ENCODE peak calls at places on chromosomes 3 and 15, in five cellular contexts. K is left ventricle myocardium inferior, B is dorsolateral prefrontal cortex, M is skeletal muscle cell, L is fibroblast of pulmonary artery. Z is an unnamed sample.

GRCh38 chr15:71790081-71790480 is 20.3 kb upstream of the NR2E3 start:
- DNase-seq in K (no peak), L (no peak), M (no peak), B (no peak), Z (no peak)

GRCh38 chr15:69664572-69665326 is 212.1 kb downstream of the RPLP1 start:
- DNase-seq in K (no peak), M (no peak), B (peak; percentile 60), L (no peak), Z (no peak)

GRCh38 chr15:80693682-80694623 is 1.2 kb upstream of the ABHD17C start:
- DNase-seq in B (no peak), M (no peak), L (no peak), K (no peak), Z (no peak)

GRCh38 chr3:123660276-123660675 is 75.4 kb upstream of the HACD2 start:
- DNase-seq in L (no peak), K (no peak), B (no peak), M (no peak), Z (no peak)

GRCh38 chr15:35281515-35281914 is 196.4 kb upstream of the NANOGP8 start:
- DNase-seq in B (no peak), M (no peak), L (peak; percentile 9), K (no peak), Z (no peak)

GRCh38 chr15:28887344-28888174 is 1.8 kb downstream of the APBA2 start:
- DNase-seq in B (no peak), L (no peak), M (no peak), K (no peak), Z (no peak)

GRCh38 chr3:37819591-37819990 is 42.1 kb upstream of the CTDSPL start:
- DNase-seq in M (no peak), B (no peak), L (peak; percentile 11), K (no peak), Z (no peak)

GRCh38 chr3:10994311-10994710 is 1.8 kb downstream of the SLC6A1 start:
- DNase-seq in M (no peak), L (no peak), K (no peak), B (no peak), Z (no peak)

GRCh38 chr15:45391746-45392711 is 13.7 kb upstream of the GATM start:
- DNase-seq in K (no peak), B (no peak), L (no peak), M (no peak), Z (no peak)

GRCh38 chr15:41546846-41547786 is 3.1 kb upstream of the RPAP1 start:
- DNase-seq in B (no peak), K (no peak), M (no peak), L (peak; percentile 42), Z (no peak)

GRCh38 chr3:127779747-127780146 is 42.6 kb downstream of the MGLL start:
- DNase-seq in K (no peak), L (no peak), M (no peak), B (no peak), Z (no peak)

GRCh38 chr3:192835818-192836468 is 81.7 kb downstream of the MB21D2 start:
- DNase-seq in M (peak; percentile 90), B (no peak), K (peak; percentile 54), L (peak; percentile 81), Z (no peak)

GRCh38 chr3:195186041-195186709 is 84.8 kb downstream of the XXYLT1 start:
- DNase-seq in B (no peak), K (no peak), L (no peak), M (no peak), Z (no peak)

GRCh38 chr3:178536271-178537079 is at the start of gene KCNMB2:
- DNase-seq in M (no peak), B (no peak), L (peak; percentile 29), K (no peak), Z (no peak)

DNA sequence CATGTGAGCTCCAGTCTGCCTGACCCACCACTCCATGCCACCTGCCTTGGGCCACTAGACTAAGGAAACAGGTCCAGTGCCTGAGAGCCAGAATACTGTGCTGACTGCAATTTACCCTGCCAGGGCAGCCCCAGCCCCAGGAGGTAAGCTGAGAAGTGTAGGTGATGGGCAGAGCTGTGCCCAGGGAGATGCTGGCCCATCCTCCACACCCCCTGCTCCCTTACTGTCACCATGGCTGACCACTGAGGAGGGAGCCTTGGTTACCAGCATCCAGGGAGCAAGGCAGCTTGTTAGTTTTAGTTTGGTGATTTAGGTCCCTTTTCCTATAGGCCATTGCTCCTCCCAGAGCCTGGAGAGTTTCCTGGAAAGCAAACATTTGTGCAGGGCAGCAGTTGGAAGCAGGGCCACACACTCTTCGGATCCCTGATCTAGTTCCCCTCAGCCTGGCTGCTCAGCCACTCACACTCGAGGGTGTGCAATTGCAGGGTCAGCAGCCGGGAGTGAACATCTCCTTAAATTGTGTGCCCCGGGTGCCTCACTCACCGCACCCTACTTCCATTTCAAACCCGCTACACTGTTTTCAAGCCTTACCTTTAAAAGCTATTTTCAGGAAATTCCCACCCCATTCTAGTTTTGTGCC is 2.0 kb downstream of the GALNT15 start:
- DNase-seq in L (no peak), K (no peak), M (no peak), B (no peak), Z (no peak)
- H3K4me3 ChIP-seq in L (peak overlapping the region; percentile 5), K (peak overlapping the region; percentile 64), M (peak overlapping the region; percentile 40), B (peak overlapping the region; percentile 75), Z (no peak overlapping the region)

GRCh38 chr3:53613111-53613510 is 118.7 kb downstream of the CACNA1D start:
- DNase-seq in B (no peak), M (no peak), K (no peak), L (no peak), Z (no peak)

GRCh38 chr3:53614307-53614706 is 119.9 kb downstream of the CACNA1D start:
- DNase-seq in K (no peak), L (no peak), M (no peak), B (peak; percentile 20), Z (no peak)

GRCh38 chr3:53616330-53616729 is 121.9 kb downstream of the CACNA1D start:
- DNase-seq in K (no peak), M (no peak), B (no peak), L (no peak), Z (no peak)

GRCh38 chr3:53616971-53617892 is 122.8 kb downstream of the CACNA1D start:
- DNase-seq in K (no peak), M (no peak), B (no peak), L (no peak), Z (no peak)

GRCh38 chr3:53612508-53612907 is 118.1 kb downstream of the CACNA1D start:
- DNase-seq in M (no peak), K (no peak), B (no peak), L (no peak), Z (no peak)
- H3K4me3 ChIP-seq in M (no peak overlapping the region), K (no peak overlapping the region), B (no peak overlapping the region), L (no peak overlapping the region), Z (no peak overlapping the region)

GRCh38 chr3:149812165-149812605 is 830 bp upstream of the RNF13 start:
- DNase-seq in M (no peak), L (no peak), K (no peak), B (no peak), Z (no peak)
- H3K4me3 ChIP-seq in M (peak overlapping the region; percentile 82), L (peak overlapping the region; percentile 88), K (peak overlapping the region; percentile 88), B (peak overlapping the region; percentile 93), Z (peak overlapping the region; percentile 66)

DNA sequence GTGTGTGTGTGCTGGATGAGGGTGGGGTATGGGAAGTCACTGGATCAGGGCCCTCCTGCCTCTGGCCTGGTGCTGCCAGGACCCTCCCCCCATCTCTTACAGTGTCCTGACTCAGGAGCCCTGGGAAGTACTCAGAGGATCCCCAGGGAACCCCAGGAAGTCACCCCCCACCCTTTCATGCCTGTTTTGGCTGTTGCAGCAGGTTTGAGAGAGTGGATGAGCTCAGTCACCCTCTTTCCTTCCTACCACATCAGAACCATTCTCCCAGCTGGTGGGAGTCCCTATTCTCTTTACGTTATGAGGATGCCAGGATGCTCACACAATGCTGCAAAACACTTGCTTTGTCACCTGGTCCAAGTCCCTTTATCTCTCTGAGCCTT is 59.0 kb downstream of the BDH1 start:
- DNase-seq in B (no peak), M (no peak), L (no peak), K (no peak), Z (no peak)
- H3K4me3 ChIP-seq in B (no peak overlapping the region), M (no peak overlapping the region), L (no peak overlapping the region), K (no peak overlapping the region), Z (no peak overlapping the region)

GRCh38 chr3:183116051-183116614 is 16.8 kb upstream of the MCCC1 start:
- DNase-seq in L (no peak), K (no peak), B (peak; percentile 46), M (no peak), Z (peak; percentile 89)
- H3K4me3 ChIP-seq in L (no peak overlapping the region), K (peak overlapping the region; percentile 50), B (peak overlapping the region; percentile 62), M (no peak overlapping the region), Z (peak overlapping the region; percentile 65)

GRCh38 chr3:42019144-42019952 is 57.4 kb upstream of the ULK4 start:
- DNase-seq in M (no peak), K (no peak), L (no peak), B (no peak), Z (no peak)

GRCh38 chr3:42019953-42020260 is 58.0 kb upstream of the ULK4 start:
- DNase-seq in K (no peak), M (no peak), B (no peak), L (no peak), Z (no peak)

GRCh38 chr3:42023380-42023779 is 61.5 kb upstream of the ULK4 start:
- DNase-seq in B (no peak), K (no peak), M (no peak), L (no peak), Z (peak; percentile 68)

GRCh38 chr3:42022355-42022754 is 60.5 kb upstream of the ULK4 start:
- DNase-seq in L (no peak), B (no peak), K (no peak), M (no peak), Z (no peak)

DNA sequence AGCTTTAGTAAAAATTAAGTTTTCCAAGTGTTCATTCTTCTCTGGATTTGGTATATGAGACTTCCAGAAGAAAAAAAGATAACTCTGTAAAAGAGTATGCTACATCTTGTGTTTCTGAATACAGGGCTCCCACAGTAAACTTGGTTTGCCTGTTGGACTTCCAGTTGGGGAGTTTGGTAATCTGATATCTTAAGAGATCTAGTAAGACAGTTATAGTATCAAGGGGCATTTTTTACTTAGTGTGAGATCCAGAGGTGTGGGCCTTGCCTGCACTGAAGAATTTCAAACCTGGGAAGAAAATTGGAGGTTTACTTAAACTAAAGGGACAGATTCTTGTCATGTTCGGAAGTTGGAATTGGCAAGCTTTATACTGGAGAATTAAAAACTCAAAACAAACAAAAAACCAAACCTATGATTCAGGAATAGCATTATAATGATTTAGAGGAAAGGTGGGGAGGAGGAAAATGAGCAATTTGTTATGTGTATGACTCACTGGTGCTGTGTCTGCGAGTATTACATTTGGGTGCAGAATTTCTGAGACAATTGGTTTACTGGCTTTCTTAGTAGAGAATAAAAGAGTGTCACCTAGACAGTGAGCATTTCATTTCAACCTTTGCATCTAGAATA is 58.9 kb upstream of the ULK4 start:
- DNase-seq in B (no peak), K (no peak), M (peak; percentile 53), L (peak; percentile 75), Z (no peak)
- H3K4me3 ChIP-seq in B (no peak overlapping the region), K (no peak overlapping the region), M (no peak overlapping the region), L (no peak overlapping the region), Z (no peak overlapping the region)

GRCh38 chr3:138862924-138863775 is 28.4 kb upstream of the PIK3CB start:
- DNase-seq in K (no peak), M (peak; percentile 45), L (peak; percentile 62), B (peak; percentile 48), Z (no peak)
- H3K4me3 ChIP-seq in K (peak overlapping the region; percentile 35), M (no peak overlapping the region), L (no peak overlapping the region), B (peak overlapping the region; percentile 34), Z (no peak overlapping the region)

Z was measured in Jurkat, Clone E6-1.